ENCODE peak calls at places on chromosomes 4 and X, in ten cellular contexts. F is endothelial cell; T is GM23338; Y is transverse colon; M is heart left ventricle; X is CD8-positive, alpha-beta T cell; K is WTC11; L is fibroblast of lung; J is H9; O is fibroblast of the aortic adventitia. A is an unnamed sample.

GRCh38 chrX:137549846-137550534 is 15.9 kb upstream of the ZIC3 start:
- DNase-seq in F (no peak), T (peak), Y (no peak), M (no peak), X (no peak), K (peak), L (no peak), J (peak), O (no peak), A (no peak)

GRCh38 chr4:110614981-110615365 is 7.9 kb downstream of the PITX2 start:
- DNase-seq in F (no peak), T (peak), Y (no peak), M (no peak), X (no peak), K (peak), L (no peak), J (peak), O (no peak), A (no peak)

GRCh38 chrX:31706456-31706855 is 634.6 kb upstream of the FTHL17 start:
- DNase-seq in F (no peak), T (no peak), Y (no peak), M (no peak), X (no peak), K (no peak), L (no peak), J (no peak), O (no peak), A (no peak)

GRCh38 chrX:44873415-44874270 is 655 bp downstream of the KDM6A start:
- DNase-seq in F (peak), T (peak), Y (peak), M (peak), X (peak), K (peak), L (peak), J (no peak), O (peak), A (peak)

GRCh38 chr4:108636246-108636645 is 14.2 kb upstream of the OSTC start:
- DNase-seq in F (no peak), T (no peak), Y (no peak), M (no peak), X (no peak), K (no peak), L (no peak), J (no peak), O (no peak), A (no peak)

GRCh38 chr4:156521631-156522030 is 450.0 kb downstream of the PDGFC start:
- DNase-seq in F (no peak), T (no peak), Y (no peak), M (no peak), X (no peak), K (no peak), L (no peak), J (no peak), O (no peak), A (no peak)

GRCh38 chr4:99655315-99656081 is 2.1 kb downstream of the C4orf54 start:
- DNase-seq in F (no peak), T (no peak), Y (no peak), M (peak), X (no peak), K (no peak), L (peak), J (no peak), O (peak), A (no peak)

GRCh38 chr4:37562592-37562991 is 123.6 kb downstream of the RELL1 start:
- DNase-seq in F (no peak), T (no peak), Y (no peak), M (no peak), X (no peak), K (no peak), L (no peak), J (no peak), O (peak), A (no peak)

GRCh38 chr4:21901281-21901680 is 47.3 kb downstream of the KCNIP4 start:
- DNase-seq in F (no peak), T (no peak), Y (no peak), M (no peak), X (no peak), K (no peak), L (no peak), J (no peak), O (no peak), A (no peak)

GRCh38 chr4:10022346-10023049 is 1.2 kb upstream of the SLC2A9 start:
- DNase-seq in F (no peak), T (no peak), Y (no peak), M (no peak), X (no peak), K (no peak), L (no peak), J (peak), O (no peak), A (no peak)

DNA sequence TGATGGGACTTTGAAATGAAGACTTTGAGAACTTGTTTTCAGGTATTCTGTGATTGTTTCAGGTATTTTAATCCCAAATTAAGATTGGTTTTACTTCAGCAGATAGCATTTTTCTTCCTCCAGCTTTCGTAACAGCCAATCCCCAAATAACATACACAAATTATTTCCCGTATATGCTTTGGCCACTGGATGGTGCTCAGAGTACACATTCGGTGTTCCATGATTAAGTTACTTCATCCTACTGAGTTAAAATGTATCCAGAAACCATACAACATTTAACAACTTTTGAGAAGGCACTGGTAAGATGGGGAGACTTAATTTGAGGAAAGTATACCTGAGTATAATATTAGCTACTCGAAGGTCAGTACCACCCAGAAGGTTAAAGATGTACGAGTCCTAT is 233.4 kb upstream of the FAM47A start:
- DNase-seq in F (peak), T (peak), Y (no peak), M (no peak), X (no peak), K (peak), L (peak), J (no peak), O (peak), A (no peak)
- TF ChIP-seq CTCF in F (no peak), T (peak), Y (peak), M (peak), X (no peak), K (no peak), L (peak), J (peak), O (peak), A (peak)

DNA sequence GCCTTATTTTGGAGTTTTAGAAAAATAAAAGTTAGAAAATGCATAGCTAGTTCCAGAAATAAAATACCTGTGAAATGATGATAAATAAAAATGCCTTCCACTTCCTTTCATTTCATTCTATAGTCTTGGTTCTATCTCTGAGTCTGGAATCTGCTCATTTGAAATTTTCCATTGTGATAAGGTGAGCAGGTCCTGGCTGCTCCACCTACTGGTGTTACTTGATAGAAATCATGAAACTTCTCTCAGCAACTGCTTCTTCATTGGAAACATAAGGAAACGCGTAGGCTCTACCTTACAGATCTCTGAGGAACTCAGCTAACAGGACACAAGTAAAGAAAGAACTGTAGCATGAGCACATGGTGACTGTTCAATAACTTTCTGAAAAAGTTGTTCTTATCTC is 141.8 kb downstream of the DCHS2 start:
- DNase-seq in F (no peak), T (peak), Y (no peak), M (no peak), X (no peak), K (no peak), L (peak), J (no peak), O (peak), A (no peak)
- TF ChIP-seq CTCF in F (peak), T (peak), Y (no peak), M (peak), X (no peak), K (peak), L (peak), J (peak), O (peak), A (peak)

DNA sequence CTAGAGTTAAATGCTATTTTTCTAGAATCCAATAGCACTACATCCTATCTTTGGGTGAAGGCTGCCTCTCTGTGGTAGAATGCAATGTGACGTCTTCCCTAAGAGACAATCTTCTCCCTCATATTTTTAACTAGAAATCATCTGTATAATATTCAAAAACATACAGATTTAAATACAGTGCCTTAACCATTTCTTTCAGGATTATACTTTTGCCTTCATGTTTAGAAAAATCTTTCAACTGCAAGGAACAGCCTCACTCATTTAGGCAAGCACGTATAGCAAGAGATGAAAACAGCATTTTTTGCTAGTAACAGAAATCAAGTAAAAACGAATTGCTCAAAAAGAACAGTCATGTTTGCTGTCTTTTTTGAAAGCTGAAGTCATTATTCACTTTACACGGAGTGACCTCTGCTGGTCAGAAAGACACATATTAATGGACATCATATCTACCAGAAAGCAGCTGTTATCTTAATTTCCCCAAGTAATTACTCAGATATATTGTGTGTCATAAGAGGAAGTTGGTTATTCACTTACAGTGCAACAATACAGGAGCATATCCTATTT is 422.3 kb downstream of the STPG2 start:
- DNase-seq in F (no peak), T (peak), Y (no peak), M (no peak), X (no peak), K (no peak), L (no peak), J (no peak), O (peak), A (no peak)
- TF ChIP-seq CTCF in F (peak), T (peak), Y (no peak), M (peak), X (no peak), K (no peak), L (no peak), J (peak), O (no peak), A (peak)

GRCh38 chrX:23907496-23908218 is at the start of the genes APOO and CXorf58:
- DNase-seq in F (peak), T (peak), Y (peak), M (peak), X (peak), K (peak), L (peak), J (peak), O (peak), A (peak)
- TF ChIP-seq CTCF in F (peak), T (peak), Y (peak), M (peak), X (peak), K (peak), L (peak), J (peak), O (peak), A (peak)

DNA sequence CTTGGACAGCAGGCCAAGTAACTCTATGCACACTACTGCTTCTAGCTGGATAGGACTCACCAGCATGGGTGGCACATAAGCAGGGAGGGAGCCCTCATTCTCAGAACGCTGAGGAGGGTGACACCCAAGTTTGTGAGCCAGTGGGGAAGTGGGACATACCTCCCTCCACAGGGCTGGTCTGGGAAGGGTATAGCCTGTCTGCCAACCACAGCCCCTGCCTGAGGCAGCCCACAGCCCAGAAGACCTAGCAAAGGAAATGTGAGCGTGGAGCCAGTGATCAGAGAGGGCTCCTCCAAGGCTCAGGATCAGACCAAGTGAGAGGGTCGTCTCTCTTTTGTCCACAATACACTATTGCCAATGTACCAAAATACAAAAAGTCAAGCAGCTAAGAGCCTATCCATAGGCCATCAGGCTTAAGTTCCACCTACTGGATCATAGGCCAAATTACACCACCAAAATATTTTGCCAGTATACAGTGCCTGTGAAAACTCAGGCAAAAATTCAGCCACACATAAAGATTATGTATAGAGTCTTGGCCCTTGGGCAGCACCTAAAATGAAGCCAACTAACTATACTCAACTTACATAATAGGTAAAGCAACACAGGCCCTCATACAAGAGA is 1203.1 kb downstream of the PCDH18 start:
- DNase-seq in F (no peak), T (peak), Y (no peak), M (no peak), X (no peak), K (no peak), L (peak), J (no peak), O (no peak), A (no peak)
- TF ChIP-seq CTCF in F (peak), T (peak), Y (no peak), M (no peak), X (no peak), K (no peak), L (no peak), J (peak), O (no peak), A (peak)